ENCODE peak calls at places on chromosomes 2 and 18, in four cellular contexts. One of them, this sample, is unnamed. For H3K27me3, the result is how much of the 10 kb centered on the place peaks cover.

GRCh38 chr18:9689253-9689652 is 18.8 kb upstream of the RAB31 start:
- DNase-seq in endodermal cell: no peak
- DNase-seq in stomach: no peak
- DNase-seq in transverse colon: no peak
- DNase-seq in this sample: no peak

GRCh38 chr2:71512386-71512785 is 59.0 kb downstream of the DYSF start:
- DNase-seq in transverse colon: no peak
- DNase-seq in endodermal cell: no peak
- DNase-seq in stomach: no peak
- DNase-seq in this sample: no peak

GRCh38 chr2:218983263-218983970 is 1.6 kb downstream of the FEV start:
- DNase-seq in transverse colon: no peak
- DNase-seq in endodermal cell: peak
- DNase-seq in stomach: no peak
- DNase-seq in this sample: no peak

GRCh38 chr2:204743368-204743960 is 198.2 kb downstream of the PARD3B start:
- DNase-seq in endodermal cell: no peak
- DNase-seq in transverse colon: no peak
- DNase-seq in stomach: no peak
- DNase-seq in this sample: no peak

GRCh38 chr2:65256088-65256487 is 28.5 kb downstream of the ACTR2 start:
- DNase-seq in stomach: no peak
- DNase-seq in transverse colon: no peak
- DNase-seq in endodermal cell: no peak
- DNase-seq in this sample: no peak

GRCh38 chr18:58753976-58754375 is 82.7 kb downstream of the MALT1 start:
- DNase-seq in endodermal cell: no peak
- DNase-seq in stomach: no peak
- DNase-seq in transverse colon: no peak
- DNase-seq in this sample: no peak

GRCh38 chr18:62610509-62611394 is 87.9 kb downstream of the ZCCHC2 start:
- DNase-seq in transverse colon: no peak
- DNase-seq in stomach: no peak
- DNase-seq in endodermal cell: peak
- DNase-seq in this sample: no peak

GRCh38 chr2:237122214-237122666 is 36.6 kb downstream of the COPS8 start:
- DNase-seq in endodermal cell: peak
- DNase-seq in stomach: peak
- DNase-seq in transverse colon: peak
- DNase-seq in this sample: peak

GRCh38 chr2:15995603-15996002 is 55.3 kb downstream of the MYCN start:
- DNase-seq in transverse colon: no peak
- DNase-seq in endodermal cell: no peak
- DNase-seq in stomach: no peak
- DNase-seq in this sample: no peak

GRCh38 chr18:59923539-59924196 is 23.9 kb downstream of the PMAIP1 start:
- DNase-seq in stomach: no peak
- DNase-seq in endodermal cell: no peak
- DNase-seq in transverse colon: no peak
- DNase-seq in this sample: no peak

GRCh38 chr2:26745609-26746327 is 18.3 kb upstream of the SLC35F6 start:
- DNase-seq in endodermal cell: peak
- DNase-seq in stomach: peak
- DNase-seq in transverse colon: peak
- DNase-seq in this sample: peak

GRCh38 chr2:240557808-240558207 is at the start of gene ANKMY1:
- DNase-seq in stomach: peak
- DNase-seq in endodermal cell: peak
- DNase-seq in transverse colon: peak
- DNase-seq in this sample: no peak

GRCh38 chr2:12544221-12544558 is 172.5 kb upstream of the TRIB2 start:
- DNase-seq in transverse colon: no peak
- DNase-seq in endodermal cell: no peak
- DNase-seq in stomach: no peak
- DNase-seq in this sample: no peak

GRCh38 chr2:212832211-212833195 is 293.9 kb upstream of the ERBB4 start:
- DNase-seq in stomach: no peak
- DNase-seq in endodermal cell: no peak
- DNase-seq in transverse colon: no peak
- DNase-seq in this sample: no peak

GRCh38 chr2:8984152-8984551 is 19.3 kb downstream of the MBOAT2 start:
- DNase-seq in transverse colon: no peak
- DNase-seq in stomach: no peak
- DNase-seq in endodermal cell: no peak
- DNase-seq in this sample: no peak

GRCh38 chr2:74290466-74291216 is 52.6 kb downstream of the SLC4A5 start:
- DNase-seq in stomach: peak
- DNase-seq in transverse colon: peak
- DNase-seq in endodermal cell: no peak
- DNase-seq in this sample: peak

GRCh38 chr2:161238559-161239415 is 69.4 kb upstream of the PSMD14 start:
- DNase-seq in stomach: peak
- DNase-seq in transverse colon: peak
- DNase-seq in endodermal cell: peak
- DNase-seq in this sample: peak

GRCh38 chr2:52222128-52222527 is 1190.2 kb upstream of the NRXN1 start:
- DNase-seq in transverse colon: no peak
- DNase-seq in endodermal cell: no peak
- DNase-seq in stomach: no peak
- DNase-seq in this sample: no peak

GRCh38 chr2:143425896-143426295 is 296.7 kb downstream of the ARHGAP15 start:
- DNase-seq in transverse colon: no peak
- DNase-seq in stomach: no peak
- DNase-seq in endodermal cell: no peak
- DNase-seq in this sample: no peak

GRCh38 chr2:5705490-5705889 is 13.3 kb downstream of the SOX11 start:
- DNase-seq in endodermal cell: no peak
- DNase-seq in transverse colon: no peak
- DNase-seq in stomach: no peak
- DNase-seq in this sample: no peak

GRCh38 chr2:30421551-30422436 is 25.3 kb upstream of the LCLAT1 start:
- DNase-seq in endodermal cell: peak
- DNase-seq in stomach: no peak
- DNase-seq in transverse colon: no peak
- DNase-seq in this sample: no peak

GRCh38 chr2:147416099-147416498 is 428.7 kb upstream of the ACVR2A start:
- DNase-seq in transverse colon: no peak
- DNase-seq in stomach: no peak
- DNase-seq in endodermal cell: no peak
- DNase-seq in this sample: no peak

GRCh38 chr2:205283721-205284270 is 398.5 kb upstream of the NRP2 start:
- DNase-seq in transverse colon: no peak
- DNase-seq in stomach: no peak
- DNase-seq in endodermal cell: no peak
- DNase-seq in this sample: no peak

GRCh38 chr2:238644095-238645081 is 203.5 kb upstream of the TWIST2 start:
- DNase-seq in endodermal cell: no peak
- DNase-seq in stomach: no peak
- DNase-seq in transverse colon: no peak
- DNase-seq in this sample: no peak

GRCh38 chr2:44392338-44392943 is 30.7 kb downstream of the CAMKMT start:
- DNase-seq in transverse colon: peak
- DNase-seq in endodermal cell: peak
- DNase-seq in stomach: peak
- DNase-seq in this sample: peak

GRCh38 chr2:233818639-233819621 is 35.4 kb downstream of the HJURP start:
- DNase-seq in stomach: peak
- DNase-seq in endodermal cell: peak
- DNase-seq in transverse colon: peak
- DNase-seq in this sample: no peak

GRCh38 chr2:16739778-16740581 is 74.3 kb upstream of the CYRIA start:
- DNase-seq in stomach: peak
- DNase-seq in transverse colon: no peak
- DNase-seq in endodermal cell: no peak
- DNase-seq in this sample: peak

GRCh38 chr2:96839288-96839874 is 4.4 kb downstream of the ANKRD23 start:
- DNase-seq in transverse colon: peak
- DNase-seq in stomach: peak
- DNase-seq in endodermal cell: peak
- DNase-seq in this sample: peak

GRCh38 chr2:119702918-119703401 is 24.0 kb downstream of the TMEM177 start:
- DNase-seq in endodermal cell: peak
- DNase-seq in transverse colon: peak
- DNase-seq in stomach: peak
- DNase-seq in this sample: peak

GRCh38 chr2:49021170-49021743 is 133.1 kb downstream of the FSHR start:
- DNase-seq in stomach: no peak
- DNase-seq in transverse colon: no peak
- DNase-seq in endodermal cell: no peak
- DNase-seq in this sample: no peak

GRCh38 chr2:74507926-74508520 is 528 bp upstream of the PCGF1 start:
- DNase-seq in stomach: no peak
- DNase-seq in endodermal cell: peak
- DNase-seq in transverse colon: peak
- DNase-seq in this sample: no peak

GRCh38 chr2:70440621-70441020 is 113.0 kb downstream of the TGFA start:
- DNase-seq in endodermal cell: no peak
- DNase-seq in stomach: no peak
- DNase-seq in transverse colon: no peak
- DNase-seq in this sample: peak

GRCh38 chr2:133167990-133168389 is 400.3 kb downstream of the NCKAP5 start:
- DNase-seq in endodermal cell: no peak
- DNase-seq in stomach: no peak
- DNase-seq in transverse colon: no peak
- DNase-seq in this sample: no peak

GRCh38 chr2:94986392-94986963 is 39.0 kb upstream of the MAL start:
- DNase-seq in transverse colon: peak
- DNase-seq in endodermal cell: peak
- DNase-seq in stomach: peak
- DNase-seq in this sample: peak

GRCh38 chr18:78884502-78884901 is 95.1 kb upstream of the SALL3 start:
- DNase-seq in endodermal cell: peak
- DNase-seq in transverse colon: no peak
- DNase-seq in stomach: no peak
- DNase-seq in this sample: no peak

GRCh38 chr2:138724765-138725459 is 55.3 kb downstream of the NXPH2 start:
- DNase-seq in stomach: no peak
- DNase-seq in endodermal cell: no peak
- DNase-seq in transverse colon: no peak
- DNase-seq in this sample: no peak

GRCh38 chr2:12099374-12099773 is 352.9 kb downstream of the LPIN1 start:
- DNase-seq in endodermal cell: no peak
- DNase-seq in stomach: no peak
- DNase-seq in transverse colon: no peak
- DNase-seq in this sample: no peak

GRCh38 chr2:43605079-43605655 is 9.3 kb upstream of the THADA start:
- DNase-seq in transverse colon: peak
- DNase-seq in endodermal cell: peak
- DNase-seq in stomach: no peak
- DNase-seq in this sample: no peak

GRCh38 chr2:60806988-60807681 is 51.1 kb downstream of the PAPOLG start:
- DNase-seq in stomach: no peak
- DNase-seq in transverse colon: no peak
- DNase-seq in endodermal cell: no peak
- DNase-seq in this sample: no peak
- H3K4me3 ChIP-seq in stomach: no peak
- H3K4me3 ChIP-seq in transverse colon: no peak
- H3K4me3 ChIP-seq in endodermal cell: no peak
- H3K4me3 ChIP-seq in this sample: no peak

GRCh38 chr2:232388324-232388891 is 9.9 kb downstream of the ALPP start:
- DNase-seq in endodermal cell: peak
- DNase-seq in transverse colon: no peak
- DNase-seq in stomach: no peak
- DNase-seq in this sample: no peak

GRCh38 chr2:232387451-232388171 is 9.1 kb downstream of the ALPP start:
- DNase-seq in transverse colon: no peak
- DNase-seq in stomach: no peak
- DNase-seq in endodermal cell: peak
- DNase-seq in this sample: no peak

GRCh38 chr2:232386490-232386739 is 7.9 kb downstream of the ALPP start:
- DNase-seq in stomach: no peak
- DNase-seq in endodermal cell: no peak
- DNase-seq in transverse colon: no peak
- DNase-seq in this sample: no peak

GRCh38 chr2:232385660-232386489 is 7.3 kb downstream of the ALPP start:
- DNase-seq in stomach: no peak
- DNase-seq in transverse colon: no peak
- DNase-seq in endodermal cell: no peak
- DNase-seq in this sample: peak

GRCh38 chr2:232386740-232387450 is 8.3 kb downstream of the ALPP start:
- DNase-seq in transverse colon: no peak
- DNase-seq in endodermal cell: peak
- DNase-seq in stomach: no peak
- DNase-seq in this sample: no peak
- H3K27me3 ChIP-seq in transverse colon: half or more
- H3K27me3 ChIP-seq in endodermal cell: half or more
- H3K27me3 ChIP-seq in stomach: half or more
- H3K27me3 ChIP-seq in this sample: under half

DNA sequence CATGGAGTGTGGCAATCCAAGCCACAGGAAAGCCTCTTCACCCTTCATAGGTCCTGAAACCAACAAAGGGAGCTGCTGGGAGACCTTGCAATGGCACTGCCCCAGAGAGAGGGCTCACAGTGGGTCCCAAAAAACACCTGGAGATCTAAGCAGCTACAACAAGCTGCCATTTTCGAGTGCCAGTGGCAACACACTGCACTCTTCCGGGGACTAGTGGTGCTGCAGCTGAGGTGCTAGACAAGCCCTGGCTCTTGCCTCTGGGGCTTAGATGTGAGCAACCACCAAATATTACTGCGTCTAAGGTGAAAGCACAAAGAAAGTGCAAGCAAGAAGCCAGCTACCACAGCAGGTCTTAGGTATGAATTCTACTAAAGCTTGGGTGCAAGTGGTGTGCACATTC is 192.9 kb downstream of the NOL4 start:
- DNase-seq in transverse colon: no peak
- DNase-seq in endodermal cell: peak
- DNase-seq in stomach: no peak
- DNase-seq in this sample: no peak
- TF ChIP-seq CTCF in transverse colon: no peak
- TF ChIP-seq CTCF in endodermal cell: peak
- TF ChIP-seq CTCF in stomach: no peak
- TF ChIP-seq CTCF in this sample: no peak

DNA sequence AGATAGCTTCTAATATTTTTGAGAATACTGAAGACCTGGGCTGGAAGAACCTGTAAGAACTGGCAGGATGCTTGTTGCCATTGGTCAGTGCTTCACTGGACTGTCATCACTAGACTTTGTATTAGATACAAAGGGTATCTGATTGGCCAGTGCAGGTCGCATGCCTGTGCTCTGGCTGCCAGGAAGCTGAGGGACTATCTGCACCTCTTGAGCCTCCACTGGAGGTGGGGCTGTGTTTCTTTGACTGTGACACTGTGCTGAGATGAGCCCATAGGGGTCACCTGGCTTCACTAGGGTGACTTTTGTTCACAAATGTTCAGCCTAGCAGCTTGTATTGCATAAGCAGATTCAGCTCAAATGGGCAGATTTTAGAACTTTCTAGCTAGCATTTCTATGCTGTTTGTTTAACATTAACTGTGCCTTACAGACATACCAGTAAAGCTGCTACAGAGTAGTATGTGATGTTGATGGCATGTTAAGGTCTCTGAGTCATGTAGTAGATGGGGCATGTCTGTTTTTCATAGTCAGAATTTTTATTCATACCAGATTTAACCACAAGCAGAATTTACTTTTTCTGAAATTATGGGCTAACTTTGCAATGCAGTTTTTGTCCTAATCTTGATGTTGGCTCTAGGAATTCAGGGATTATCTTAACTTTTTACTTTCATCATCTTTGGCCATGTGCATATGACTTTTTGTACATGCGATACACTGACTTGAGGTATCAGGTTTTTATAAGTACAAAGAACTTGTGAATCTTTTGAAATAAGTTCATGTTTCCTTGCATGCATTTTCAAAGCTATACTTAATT is 56.1 kb downstream of the RHBDD1 start:
- DNase-seq in transverse colon: no peak
- DNase-seq in stomach: no peak
- DNase-seq in endodermal cell: no peak
- DNase-seq in this sample: no peak
- H3K4me3 ChIP-seq in transverse colon: no peak
- H3K4me3 ChIP-seq in stomach: no peak
- H3K4me3 ChIP-seq in endodermal cell: no peak
- H3K4me3 ChIP-seq in this sample: no peak